ENCODE peak calls at places on chromosomes 1 and 21, in nine cellular contexts. W, M, U, L, Z, F, J, O and Y are unnamed samples.

GRCh38 chr1:85297855-85298629 is 21.6 kb upstream of the BCL10 start:
- DNase-seq in W (no peak), M (peak; percentile 51), U (peak; percentile 71), L (no peak), Z (peak; percentile 60), F (peak; percentile 96), J (peak; percentile 35), O (no peak), Y (peak; percentile 52)

GRCh38 chr1:110113551-110113950 is 1.3 kb downstream of the UBL4B start:
- DNase-seq in W (no peak), M (no peak), U (no peak), L (no peak), Z (no peak), F (no peak), J (no peak), O (no peak), Y (no peak)

GRCh38 chr1:39484564-39484963 is 6.9 kb upstream of the BMP8A start:
- DNase-seq in W (no peak), M (no peak), U (no peak), L (no peak), Z (no peak), F (no peak), J (no peak), O (no peak), Y (no peak)

GRCh38 chr21:28871388-28872015 is 121.2 kb downstream of the LTN1 start:
- DNase-seq in W (no peak), M (no peak), U (no peak), L (no peak), Z (no peak), F (peak; percentile 35), J (no peak), O (no peak), Y (no peak)

GRCh38 chr1:176206006-176206960 is 803 bp downstream of the COP1 start:
- DNase-seq in W (peak; percentile 34), M (peak; percentile 53), U (no peak), L (no peak), Z (peak; percentile 7), F (peak; percentile 15), J (peak; percentile 29), O (no peak), Y (peak; percentile 53)

GRCh38 chr1:18886003-18886335 is 16.4 kb downstream of the ALDH4A1 start:
- DNase-seq in W (no peak), M (no peak), U (no peak), L (no peak), Z (no peak), F (peak; percentile 63), J (no peak), O (no peak), Y (peak; percentile 52)

GRCh38 chr1:22221233-22221780 is 78.4 kb upstream of the WNT4 start:
- DNase-seq in W (no peak), M (no peak), U (no peak), L (no peak), Z (no peak), F (no peak), J (no peak), O (no peak), Y (no peak)

GRCh38 chr1:10824821-10825540 is 28.5 kb upstream of the CASZ1 start:
- DNase-seq in W (no peak), M (no peak), U (no peak), L (no peak), Z (no peak), F (peak; percentile 51), J (no peak), O (no peak), Y (no peak)

GRCh38 chr1:15693371-15693770 is 9.3 kb downstream of the PLEKHM2 start:
- DNase-seq in W (no peak), M (no peak), U (no peak), L (no peak), Z (no peak), F (no peak), J (no peak), O (no peak), Y (no peak)

GRCh38 chr1:47643506-47644215 is 205.8 kb downstream of the FOXD2 start:
- DNase-seq in W (peak; percentile 27), M (no peak), U (no peak), L (no peak), Z (no peak), F (no peak), J (no peak), O (no peak), Y (no peak)

GRCh38 chr1:107637101-107637500 is 327.9 kb downstream of the VAV3 start:
- DNase-seq in W (no peak), M (no peak), U (no peak), L (no peak), Z (no peak), F (no peak), J (no peak), O (no peak), Y (no peak)

GRCh38 chr1:94616503-94616902 is 74.9 kb upstream of the F3 start:
- DNase-seq in W (no peak), M (no peak), U (no peak), L (no peak), Z (no peak), F (no peak), J (no peak), O (no peak), Y (no peak)

GRCh38 chr21:25170681-25171080 is 436.6 kb downstream of the MRPL39 start:
- DNase-seq in W (no peak), M (no peak), U (no peak), L (no peak), Z (no peak), F (no peak), J (no peak), O (no peak), Y (no peak)

GRCh38 chr21:21401444-21401843 is 403.2 kb downstream of the NCAM2 start:
- DNase-seq in W (no peak), M (no peak), U (no peak), L (no peak), Z (no peak), F (no peak), J (no peak), O (no peak), Y (no peak)

GRCh38 chr1:81801834-81802531 is 1.2 kb downstream of the ADGRL2 start:
- DNase-seq in W (peak; percentile 41), M (peak; percentile 39), U (peak; percentile 34), L (no peak), Z (no peak), F (peak; percentile 3), J (no peak), O (peak; percentile 49), Y (peak; percentile 36)

GRCh38 chr21:35674895-35675470 is 385.3 kb downstream of the SETD4 start:
- DNase-seq in W (peak; percentile 27), M (no peak), U (no peak), L (no peak), Z (no peak), F (peak; percentile 16), J (no peak), O (no peak), Y (no peak)

GRCh38 chr1:90487040-90487439 is 230.1 kb downstream of the BARHL2 start:
- DNase-seq in W (no peak), M (no peak), U (no peak), L (no peak), Z (no peak), F (no peak), J (no peak), O (no peak), Y (no peak)

GRCh38 chr1:111192643-111193519 is 7.6 kb downstream of the DENND2D start:
- DNase-seq in W (no peak), M (no peak), U (no peak), L (no peak), Z (no peak), F (no peak), J (no peak), O (no peak), Y (no peak)

GRCh38 chr1:230250061-230250460 is 176.1 kb downstream of the PGBD5 start:
- DNase-seq in W (peak; percentile 88), M (no peak), U (no peak), L (no peak), Z (no peak), F (no peak), J (no peak), O (no peak), Y (no peak)

GRCh38 chr21:36203603-36203889 is 46.9 kb downstream of the DOP1B start:
- DNase-seq in W (no peak), M (no peak), U (no peak), L (no peak), Z (peak; percentile 26), F (peak; percentile 85), J (no peak), O (no peak), Y (peak; percentile 65)

GRCh38 chr1:94522304-94522703 is 19.3 kb downstream of the F3 start:
- DNase-seq in W (no peak), M (no peak), U (no peak), L (no peak), Z (no peak), F (no peak), J (no peak), O (no peak), Y (no peak)

GRCh38 chr21:45430521-45431501 is 25.8 kb downstream of the COL18A1 start:
- DNase-seq in W (peak; percentile 49), M (no peak), U (no peak), L (no peak), Z (no peak), F (no peak), J (no peak), O (no peak), Y (peak; percentile 62)

GRCh38 chr1:28865997-28866650 is 48.2 kb upstream of the EPB41 start:
- DNase-seq in W (no peak), M (no peak), U (no peak), L (no peak), Z (no peak), F (no peak), J (no peak), O (no peak), Y (no peak)

GRCh38 chr21:34543017-34543416 is 31.0 kb upstream of the KCNE1 start:
- DNase-seq in W (no peak), M (no peak), U (no peak), L (no peak), Z (no peak), F (no peak), J (no peak), O (no peak), Y (no peak)

GRCh38 chr1:6937048-6937447 is 151.8 kb downstream of the CAMTA1 start:
- DNase-seq in W (no peak), M (no peak), U (no peak), L (no peak), Z (no peak), F (no peak), J (no peak), O (no peak), Y (no peak)

GRCh38 chr1:183198463-183198862 is 12.4 kb downstream of the LAMC2 start:
- DNase-seq in W (peak; percentile 34), M (no peak), U (no peak), L (no peak), Z (no peak), F (peak; percentile 22), J (no peak), O (no peak), Y (no peak)

GRCh38 chr1:52603301-52603675 is 1.1 kb downstream of the GPX7 start:
- DNase-seq in W (peak; percentile 20), M (no peak), U (no peak), L (no peak), Z (no peak), F (no peak), J (no peak), O (no peak), Y (no peak)

GRCh38 chr1:193241132-193241827 is 54.9 kb upstream of the B3GALT2 start:
- DNase-seq in W (no peak), M (no peak), U (no peak), L (no peak), Z (no peak), F (no peak), J (no peak), O (no peak), Y (no peak)

GRCh38 chr1:172005856-172006255 is 164.6 kb downstream of the DNM3 start:
- DNase-seq in W (no peak), M (no peak), U (no peak), L (no peak), Z (no peak), F (peak; percentile 76), J (no peak), O (no peak), Y (no peak)

GRCh38 chr1:31336687-31337467 is 36.0 kb downstream of the FABP3 start:
- DNase-seq in W (peak; percentile 20), M (no peak), U (no peak), L (no peak), Z (no peak), F (no peak), J (no peak), O (no peak), Y (peak; percentile 65)

GRCh38 chr1:198687429-198687828 is 48.6 kb downstream of the PTPRC start:
- DNase-seq in W (no peak), M (no peak), U (no peak), L (no peak), Z (no peak), F (no peak), J (no peak), O (no peak), Y (no peak)